ENCODE peak calls at places on chromosome 1, in eight cellular contexts. One of them, this sample, is unnamed.

GRCh38 chr1:45266151-45266801 is 59.9 kb upstream of the ZSWIM5 start:
- DNase-seq in HepG2: peak; percentile 89
- DNase-seq in B cell: no peak
- DNase-seq in stimulated activated naive B cell treated with anti-CD40 and anti-IgM and Interleukin-4, amounts not matched to agents 10 μg/mL and 1 μg/mL and 100 μg/mL, for 72 hours: no peak
- DNase-seq in WTC11: no peak
- DNase-seq in iPS-NIHi11: no peak
- DNase-seq in RKO: no peak
- DNase-seq in A172: peak; percentile 66
- DNase-seq in this sample: peak; percentile 79

GRCh38 chr1:53594391-53595180 is 135.4 kb downstream of the DMRTB1 start:
- DNase-seq in HepG2: no peak
- DNase-seq in B cell: no peak
- DNase-seq in stimulated activated naive B cell treated with anti-CD40 and anti-IgM and Interleukin-4, amounts not matched to agents 10 μg/mL and 1 μg/mL and 100 μg/mL, for 72 hours: no peak
- DNase-seq in WTC11: no peak
- DNase-seq in iPS-NIHi11: no peak
- DNase-seq in RKO: no peak
- DNase-seq in A172: no peak
- DNase-seq in this sample: no peak

GRCh38 chr1:102796429-102796828 is 311.9 kb downstream of the COL11A1 start:
- DNase-seq in HepG2: no peak
- DNase-seq in B cell: no peak
- DNase-seq in stimulated activated naive B cell treated with anti-CD40 and anti-IgM and Interleukin-4, amounts not matched to agents 10 μg/mL and 1 μg/mL and 100 μg/mL, for 72 hours: no peak
- DNase-seq in WTC11: no peak
- DNase-seq in iPS-NIHi11: no peak
- DNase-seq in RKO: no peak
- DNase-seq in A172: no peak
- DNase-seq in this sample: no peak

GRCh38 chr1:101238041-101238515 is 1.3 kb downstream of the S1PR1 start:
- DNase-seq in HepG2: no peak
- DNase-seq in B cell: peak; percentile 62
- DNase-seq in stimulated activated naive B cell treated with anti-CD40 and anti-IgM and Interleukin-4, amounts not matched to agents 10 μg/mL and 1 μg/mL and 100 μg/mL, for 72 hours: no peak
- DNase-seq in WTC11: peak; percentile 25
- DNase-seq in iPS-NIHi11: no peak
- DNase-seq in RKO: no peak
- DNase-seq in A172: no peak
- DNase-seq in this sample: no peak

GRCh38 chr1:25927541-25928265 is 21.5 kb upstream of the STMN1 start:
- DNase-seq in HepG2: no peak
- DNase-seq in B cell: no peak
- DNase-seq in stimulated activated naive B cell treated with anti-CD40 and anti-IgM and Interleukin-4, amounts not matched to agents 10 μg/mL and 1 μg/mL and 100 μg/mL, for 72 hours: no peak
- DNase-seq in WTC11: peak; percentile 32
- DNase-seq in iPS-NIHi11: peak; percentile 48
- DNase-seq in RKO: no peak
- DNase-seq in A172: no peak
- DNase-seq in this sample: no peak

GRCh38 chr1:203215573-203215972 is 13.9 kb downstream of the CHIT1 start:
- DNase-seq in HepG2: no peak
- DNase-seq in B cell: no peak
- DNase-seq in stimulated activated naive B cell treated with anti-CD40 and anti-IgM and Interleukin-4, amounts not matched to agents 10 μg/mL and 1 μg/mL and 100 μg/mL, for 72 hours: no peak
- DNase-seq in WTC11: peak; percentile 17
- DNase-seq in iPS-NIHi11: no peak
- DNase-seq in RKO: no peak
- DNase-seq in A172: no peak
- DNase-seq in this sample: no peak

GRCh38 chr1:245448858-245449534 is 294.2 kb downstream of the KIF26B start:
- DNase-seq in HepG2: no peak
- DNase-seq in B cell: no peak
- DNase-seq in stimulated activated naive B cell treated with anti-CD40 and anti-IgM and Interleukin-4, amounts not matched to agents 10 μg/mL and 1 μg/mL and 100 μg/mL, for 72 hours: no peak
- DNase-seq in WTC11: no peak
- DNase-seq in iPS-NIHi11: no peak
- DNase-seq in RKO: no peak
- DNase-seq in A172: no peak
- DNase-seq in this sample: no peak

GRCh38 chr1:11784993-11785769 is 20.6 kb downstream of the MTHFR start:
- DNase-seq in HepG2: peak; percentile 64
- DNase-seq in B cell: peak; percentile 74
- DNase-seq in stimulated activated naive B cell treated with anti-CD40 and anti-IgM and Interleukin-4, amounts not matched to agents 10 μg/mL and 1 μg/mL and 100 μg/mL, for 72 hours: peak; percentile 46
- DNase-seq in WTC11: peak; percentile 92
- DNase-seq in iPS-NIHi11: peak; percentile 94
- DNase-seq in RKO: no peak
- DNase-seq in A172: peak; percentile 10
- DNase-seq in this sample: peak; percentile 37

GRCh38 chr1:10685851-10686403 is 110.5 kb downstream of the CASZ1 start:
- DNase-seq in HepG2: peak; percentile 93
- DNase-seq in B cell: no peak
- DNase-seq in stimulated activated naive B cell treated with anti-CD40 and anti-IgM and Interleukin-4, amounts not matched to agents 10 μg/mL and 1 μg/mL and 100 μg/mL, for 72 hours: no peak
- DNase-seq in WTC11: no peak
- DNase-seq in iPS-NIHi11: no peak
- DNase-seq in RKO: no peak
- DNase-seq in A172: no peak
- DNase-seq in this sample: no peak

GRCh38 chr1:232334811-232335210 is 295.1 kb downstream of the SIPA1L2 start:
- DNase-seq in HepG2: no peak
- DNase-seq in B cell: no peak
- DNase-seq in stimulated activated naive B cell treated with anti-CD40 and anti-IgM and Interleukin-4, amounts not matched to agents 10 μg/mL and 1 μg/mL and 100 μg/mL, for 72 hours: no peak
- DNase-seq in WTC11: no peak
- DNase-seq in iPS-NIHi11: no peak
- DNase-seq in RKO: no peak
- DNase-seq in A172: no peak
- DNase-seq in this sample: no peak

GRCh38 chr1:31704261-31705079 is 653 bp upstream of the COL16A1 start:
- DNase-seq in HepG2: peak; percentile 73
- DNase-seq in B cell: no peak
- DNase-seq in stimulated activated naive B cell treated with anti-CD40 and anti-IgM and Interleukin-4, amounts not matched to agents 10 μg/mL and 1 μg/mL and 100 μg/mL, for 72 hours: no peak
- DNase-seq in WTC11: no peak
- DNase-seq in iPS-NIHi11: no peak
- DNase-seq in RKO: no peak
- DNase-seq in A172: no peak
- DNase-seq in this sample: peak; percentile 77

GRCh38 chr1:160428655-160429054 is 28.3 kb downstream of the VANGL2 start:
- DNase-seq in HepG2: no peak
- DNase-seq in B cell: peak; percentile 55
- DNase-seq in stimulated activated naive B cell treated with anti-CD40 and anti-IgM and Interleukin-4, amounts not matched to agents 10 μg/mL and 1 μg/mL and 100 μg/mL, for 72 hours: no peak
- DNase-seq in WTC11: peak; percentile 46
- DNase-seq in iPS-NIHi11: peak; percentile 65
- DNase-seq in RKO: peak; percentile 42
- DNase-seq in A172: peak; percentile 95
- DNase-seq in this sample: peak; percentile 30

GRCh38 chr1:151416231-151416630 is 16.9 kb downstream of the PSMB4 start:
- DNase-seq in HepG2: no peak
- DNase-seq in B cell: no peak
- DNase-seq in stimulated activated naive B cell treated with anti-CD40 and anti-IgM and Interleukin-4, amounts not matched to agents 10 μg/mL and 1 μg/mL and 100 μg/mL, for 72 hours: no peak
- DNase-seq in WTC11: no peak
- DNase-seq in iPS-NIHi11: no peak
- DNase-seq in RKO: peak; percentile 14
- DNase-seq in A172: no peak
- DNase-seq in this sample: peak; percentile 31

GRCh38 chr1:167499657-167500056 is 18.7 kb downstream of the CD247 start:
- DNase-seq in HepG2: no peak
- DNase-seq in B cell: peak; percentile 78
- DNase-seq in stimulated activated naive B cell treated with anti-CD40 and anti-IgM and Interleukin-4, amounts not matched to agents 10 μg/mL and 1 μg/mL and 100 μg/mL, for 72 hours: peak; percentile 67
- DNase-seq in WTC11: no peak
- DNase-seq in iPS-NIHi11: no peak
- DNase-seq in RKO: no peak
- DNase-seq in A172: no peak
- DNase-seq in this sample: no peak

GRCh38 chr1:109112056-109112651 is 1.8 kb upstream of the ELAPOR1 start:
- DNase-seq in HepG2: peak; percentile 51
- DNase-seq in B cell: peak; percentile 49
- DNase-seq in stimulated activated naive B cell treated with anti-CD40 and anti-IgM and Interleukin-4, amounts not matched to agents 10 μg/mL and 1 μg/mL and 100 μg/mL, for 72 hours: no peak
- DNase-seq in WTC11: no peak
- DNase-seq in iPS-NIHi11: no peak
- DNase-seq in RKO: peak; percentile 74
- DNase-seq in A172: peak; percentile 13
- DNase-seq in this sample: no peak

GRCh38 chr1:175072131-175072941 is 4.7 kb downstream of the TNN start:
- DNase-seq in HepG2: no peak
- DNase-seq in B cell: no peak
- DNase-seq in stimulated activated naive B cell treated with anti-CD40 and anti-IgM and Interleukin-4, amounts not matched to agents 10 μg/mL and 1 μg/mL and 100 μg/mL, for 72 hours: no peak
- DNase-seq in WTC11: no peak
- DNase-seq in iPS-NIHi11: peak; percentile 58
- DNase-seq in RKO: peak; percentile 26
- DNase-seq in A172: peak; percentile 57
- DNase-seq in this sample: peak; percentile 64

GRCh38 chr1:109814993-109815786 is 51.5 kb upstream of the EPS8L3 start:
- DNase-seq in HepG2: no peak
- DNase-seq in B cell: no peak
- DNase-seq in stimulated activated naive B cell treated with anti-CD40 and anti-IgM and Interleukin-4, amounts not matched to agents 10 μg/mL and 1 μg/mL and 100 μg/mL, for 72 hours: no peak
- DNase-seq in WTC11: no peak
- DNase-seq in iPS-NIHi11: no peak
- DNase-seq in RKO: no peak
- DNase-seq in A172: no peak
- DNase-seq in this sample: peak; percentile 51

GRCh38 chr1:58754056-58754613 is 29.7 kb downstream of the JUN start:
- DNase-seq in HepG2: no peak
- DNase-seq in B cell: no peak
- DNase-seq in stimulated activated naive B cell treated with anti-CD40 and anti-IgM and Interleukin-4, amounts not matched to agents 10 μg/mL and 1 μg/mL and 100 μg/mL, for 72 hours: no peak
- DNase-seq in WTC11: no peak
- DNase-seq in iPS-NIHi11: no peak
- DNase-seq in RKO: no peak
- DNase-seq in A172: no peak
- DNase-seq in this sample: no peak

GRCh38 chr1:42938596-42939184 is 20.0 kb downstream of the SLC2A1 start:
- DNase-seq in HepG2: no peak
- DNase-seq in B cell: no peak
- DNase-seq in stimulated activated naive B cell treated with anti-CD40 and anti-IgM and Interleukin-4, amounts not matched to agents 10 μg/mL and 1 μg/mL and 100 μg/mL, for 72 hours: no peak
- DNase-seq in WTC11: no peak
- DNase-seq in iPS-NIHi11: no peak
- DNase-seq in RKO: no peak
- DNase-seq in A172: no peak
- DNase-seq in this sample: no peak

GRCh38 chr1:33931115-33931475 is 67.2 kb downstream of the HMGB4 start:
- DNase-seq in HepG2: no peak
- DNase-seq in B cell: no peak
- DNase-seq in stimulated activated naive B cell treated with anti-CD40 and anti-IgM and Interleukin-4, amounts not matched to agents 10 μg/mL and 1 μg/mL and 100 μg/mL, for 72 hours: no peak
- DNase-seq in WTC11: no peak
- DNase-seq in iPS-NIHi11: no peak
- DNase-seq in RKO: no peak
- DNase-seq in A172: no peak
- DNase-seq in this sample: no peak

GRCh38 chr1:68319907-68320306 is 87.6 kb upstream of the WLS start:
- DNase-seq in HepG2: no peak
- DNase-seq in B cell: no peak
- DNase-seq in stimulated activated naive B cell treated with anti-CD40 and anti-IgM and Interleukin-4, amounts not matched to agents 10 μg/mL and 1 μg/mL and 100 μg/mL, for 72 hours: no peak
- DNase-seq in WTC11: no peak
- DNase-seq in iPS-NIHi11: no peak
- DNase-seq in RKO: no peak
- DNase-seq in A172: no peak
- DNase-seq in this sample: no peak

GRCh38 chr1:56758135-56758534 is 61.1 kb downstream of the FYB2 start:
- DNase-seq in HepG2: peak; percentile 42
- DNase-seq in B cell: no peak
- DNase-seq in stimulated activated naive B cell treated with anti-CD40 and anti-IgM and Interleukin-4, amounts not matched to agents 10 μg/mL and 1 μg/mL and 100 μg/mL, for 72 hours: no peak
- DNase-seq in WTC11: peak; percentile 45
- DNase-seq in iPS-NIHi11: peak; percentile 50
- DNase-seq in RKO: no peak
- DNase-seq in A172: no peak
- DNase-seq in this sample: no peak

GRCh38 chr1:192545781-192546521 is 29.6 kb upstream of the RGS1 start:
- DNase-seq in HepG2: no peak
- DNase-seq in B cell: peak; percentile 50
- DNase-seq in stimulated activated naive B cell treated with anti-CD40 and anti-IgM and Interleukin-4, amounts not matched to agents 10 μg/mL and 1 μg/mL and 100 μg/mL, for 72 hours: no peak
- DNase-seq in WTC11: no peak
- DNase-seq in iPS-NIHi11: no peak
- DNase-seq in RKO: peak; percentile 32
- DNase-seq in A172: no peak
- DNase-seq in this sample: no peak

GRCh38 chr1:62426238-62426637 is 10.6 kb upstream of the USP1 start:
- DNase-seq in HepG2: no peak
- DNase-seq in B cell: no peak
- DNase-seq in stimulated activated naive B cell treated with anti-CD40 and anti-IgM and Interleukin-4, amounts not matched to agents 10 μg/mL and 1 μg/mL and 100 μg/mL, for 72 hours: no peak
- DNase-seq in WTC11: no peak
- DNase-seq in iPS-NIHi11: no peak
- DNase-seq in RKO: no peak
- DNase-seq in A172: no peak
- DNase-seq in this sample: no peak

GRCh38 chr1:75969550-75969949 is 37.3 kb upstream of the ASB17 start:
- DNase-seq in HepG2: no peak
- DNase-seq in B cell: no peak
- DNase-seq in stimulated activated naive B cell treated with anti-CD40 and anti-IgM and Interleukin-4, amounts not matched to agents 10 μg/mL and 1 μg/mL and 100 μg/mL, for 72 hours: no peak
- DNase-seq in WTC11: no peak
- DNase-seq in iPS-NIHi11: no peak
- DNase-seq in RKO: peak; percentile 35
- DNase-seq in A172: no peak
- DNase-seq in this sample: no peak

GRCh38 chr1:101004061-101004460 is 21.5 kb downstream of the DPH5 start:
- DNase-seq in HepG2: peak; percentile 96
- DNase-seq in B cell: no peak
- DNase-seq in stimulated activated naive B cell treated with anti-CD40 and anti-IgM and Interleukin-4, amounts not matched to agents 10 μg/mL and 1 μg/mL and 100 μg/mL, for 72 hours: no peak
- DNase-seq in WTC11: no peak
- DNase-seq in iPS-NIHi11: no peak
- DNase-seq in RKO: no peak
- DNase-seq in A172: no peak
- DNase-seq in this sample: no peak

GRCh38 chr1:110098222-110099026 is 13.8 kb upstream of the UBL4B start:
- DNase-seq in HepG2: no peak
- DNase-seq in B cell: no peak
- DNase-seq in stimulated activated naive B cell treated with anti-CD40 and anti-IgM and Interleukin-4, amounts not matched to agents 10 μg/mL and 1 μg/mL and 100 μg/mL, for 72 hours: no peak
- DNase-seq in WTC11: no peak
- DNase-seq in iPS-NIHi11: no peak
- DNase-seq in RKO: no peak
- DNase-seq in A172: peak; percentile 9
- DNase-seq in this sample: no peak

GRCh38 chr1:155175281-155175926 is 1.8 kb downstream of the TRIM46 start:
- DNase-seq in HepG2: no peak
- DNase-seq in B cell: peak; percentile 30
- DNase-seq in stimulated activated naive B cell treated with anti-CD40 and anti-IgM and Interleukin-4, amounts not matched to agents 10 μg/mL and 1 μg/mL and 100 μg/mL, for 72 hours: no peak
- DNase-seq in WTC11: no peak
- DNase-seq in iPS-NIHi11: no peak
- DNase-seq in RKO: no peak
- DNase-seq in A172: no peak
- DNase-seq in this sample: no peak

GRCh38 chr1:54291276-54292014 is 91.5 kb downstream of the MRPL37 start:
- DNase-seq in HepG2: no peak
- DNase-seq in B cell: no peak
- DNase-seq in stimulated activated naive B cell treated with anti-CD40 and anti-IgM and Interleukin-4, amounts not matched to agents 10 μg/mL and 1 μg/mL and 100 μg/mL, for 72 hours: no peak
- DNase-seq in WTC11: no peak
- DNase-seq in iPS-NIHi11: no peak
- DNase-seq in RKO: no peak
- DNase-seq in A172: no peak
- DNase-seq in this sample: no peak

GRCh38 chr1:30403061-30403645 is 320.2 kb downstream of the MATN1 start:
- DNase-seq in HepG2: no peak
- DNase-seq in B cell: no peak
- DNase-seq in stimulated activated naive B cell treated with anti-CD40 and anti-IgM and Interleukin-4, amounts not matched to agents 10 μg/mL and 1 μg/mL and 100 μg/mL, for 72 hours: no peak
- DNase-seq in WTC11: no peak
- DNase-seq in iPS-NIHi11: no peak
- DNase-seq in RKO: no peak
- DNase-seq in A172: no peak
- DNase-seq in this sample: no peak

GRCh38 chr1:5637171-5637570 is 355.1 kb downstream of the NPHP4 start:
- DNase-seq in HepG2: no peak
- DNase-seq in B cell: no peak
- DNase-seq in stimulated activated naive B cell treated with anti-CD40 and anti-IgM and Interleukin-4, amounts not matched to agents 10 μg/mL and 1 μg/mL and 100 μg/mL, for 72 hours: no peak
- DNase-seq in WTC11: no peak
- DNase-seq in iPS-NIHi11: no peak
- DNase-seq in RKO: peak; percentile 40
- DNase-seq in A172: no peak
- DNase-seq in this sample: peak; percentile 44